ENCODE peak calls at places on chromosome 18, in eight cellular contexts. S is thoracic aorta, D is H1, X is suprapubic skin, B is stomach, I is fibroblast of the aortic adventitia, E is GM12864, M is glutamatergic neuron. T is an unnamed sample.

GRCh38 chr18:14928396-14928795 is 180.4 kb downstream of the ANKRD30B start:
- DNase-seq in B (no peak), D (no peak), I (no peak), S (no peak), X (no peak), E (no peak), M (no peak), T (no peak)

GRCh38 chr18:26082475-26082874 is 7.9 kb downstream of the SS18 start:
- DNase-seq in D (no peak), M (no peak), X (no peak), I (no peak), S (no peak), E (no peak), B (no peak), T (no peak)

GRCh38 chr18:21740724-21741510 is at the start of gene MIB1:
- DNase-seq in X (peak; percentile 98), S (peak; percentile 92), B (peak; percentile 99), I (peak; percentile 96), M (peak; percentile 100), D (no peak), E (no peak), T (peak; percentile 73)

GRCh38 chr18:12637393-12637792 is 20.5 kb downstream of the SPIRE1 start:
- DNase-seq in S (no peak), B (no peak), X (no peak), I (no peak), E (no peak), D (no peak), M (no peak), T (no peak)

GRCh38 chr18:42412896-42413295 is 457.9 kb downstream of the PIK3C3 start:
- DNase-seq in D (no peak), I (peak; percentile 51), B (no peak), X (no peak), E (no peak), M (no peak), S (no peak), T (no peak)

GRCh38 chr18:12403601-12404506 is 3.9 kb upstream of the PRELID3A start:
- DNase-seq in E (no peak), S (no peak), D (no peak), X (no peak), M (no peak), B (no peak), I (peak; percentile 92), T (peak; percentile 7)

GRCh38 chr18:23053756-23054457 is 81.4 kb upstream of the CABLES1 start:
- DNase-seq in I (peak; percentile 66), M (peak; percentile 31), X (no peak), D (peak; percentile 39), B (peak; percentile 27), E (no peak), S (no peak), T (no peak)

GRCh38 chr18:59570101-59570875 is 126.9 kb downstream of the CCBE1 start:
- DNase-seq in I (no peak), M (peak; percentile 72), E (no peak), S (no peak), X (no peak), B (no peak), D (no peak), T (no peak)

GRCh38 chr18:57466307-57466706 is 31.1 kb downstream of the ONECUT2 start:
- DNase-seq in I (peak; percentile 17), E (no peak), B (peak; percentile 31), D (no peak), S (no peak), X (no peak), M (no peak), T (no peak)

GRCh38 chr18:23573948-23574431 is 12.3 kb downstream of the NPC1 start:
- DNase-seq in B (no peak), I (peak; percentile 80), E (no peak), D (peak; percentile 27), X (no peak), S (no peak), M (no peak), T (no peak)

GRCh38 chr18:55794288-55795052 is 206.5 kb upstream of the TCF4 start:
- DNase-seq in D (no peak), S (no peak), X (no peak), M (no peak), B (no peak), I (peak; percentile 80), E (no peak), T (no peak)

GRCh38 chr18:60684843-60685513 is 312.4 kb upstream of the MC4R start:
- DNase-seq in S (no peak), M (no peak), I (peak; percentile 58), B (no peak), E (no peak), D (no peak), X (no peak), T (no peak)

GRCh38 chr18:59272971-59273935 is at the start of gene RAX:
- DNase-seq in M (peak; percentile 76), S (no peak), I (no peak), D (no peak), E (no peak), X (no peak), B (no peak), T (peak; percentile 81)

GRCh38 chr18:33440011-33440383 is 524 bp downstream of the CCDC178 start:
- DNase-seq in M (peak; percentile 72), S (no peak), I (peak; percentile 52), X (no peak), E (no peak), B (peak; percentile 54), D (peak; percentile 36), T (peak; percentile 57)
- TF ChIP-seq CTCF in M (no peak), S (peak; percentile 58), I (peak; percentile 56), X (peak; percentile 22), E (peak; percentile 6), B (peak; percentile 52), D (peak; percentile 40), T (peak; percentile 45)

GRCh38 chr18:80010551-80010906 is 22.2 kb upstream of the TXNL4A start:
- DNase-seq in D (no peak), X (no peak), S (no peak), I (no peak), M (no peak), E (no peak), B (no peak), T (no peak)

GRCh38 chr18:80004600-80005342 is 16.4 kb upstream of the TXNL4A start:
- DNase-seq in M (no peak), I (no peak), S (no peak), D (no peak), X (no peak), E (no peak), B (no peak), T (no peak)

GRCh38 chr18:80006726-80007125 is 18.4 kb upstream of the TXNL4A start:
- DNase-seq in M (no peak), B (no peak), E (no peak), D (no peak), I (no peak), S (no peak), X (no peak), T (no peak)

GRCh38 chr18:80012714-80013113 is 21.5 kb upstream of the RBFA start:
- DNase-seq in E (no peak), X (no peak), S (no peak), B (no peak), M (no peak), D (no peak), I (no peak), T (no peak)

GRCh38 chr18:80009661-80010550 is 21.5 kb upstream of the TXNL4A start:
- DNase-seq in I (peak; percentile 98), E (no peak), B (peak; percentile 28), M (no peak), D (no peak), X (no peak), S (peak; percentile 77), T (no peak)
- TF ChIP-seq CTCF in I (no peak), E (no peak), B (no peak), M (no peak), D (no peak), X (no peak), S (no peak), T (no peak)

GRCh38 chr18:11308499-11308898 is 159.1 kb upstream of the PIEZO2 start:
- DNase-seq in D (no peak), M (no peak), I (peak; percentile 57), X (no peak), S (no peak), B (no peak), E (no peak), T (no peak)

GRCh38 chr18:11307716-11308115 is 158.3 kb upstream of the PIEZO2 start:
- DNase-seq in B (no peak), E (no peak), X (no peak), S (no peak), I (no peak), D (no peak), M (no peak), T (no peak)

GRCh38 chr18:11310476-11311086 is 161.2 kb upstream of the PIEZO2 start:
- DNase-seq in X (no peak), B (no peak), D (no peak), M (peak; percentile 82), E (no peak), S (no peak), I (peak; percentile 58), T (peak; percentile 44)

GRCh38 chr18:11305507-11305906 is 156.1 kb upstream of the PIEZO2 start:
- DNase-seq in E (no peak), M (no peak), X (no peak), B (no peak), I (no peak), S (no peak), D (no peak), T (no peak)

GRCh38 chr18:11309172-11309571 is 159.8 kb upstream of the PIEZO2 start:
- DNase-seq in M (no peak), D (no peak), X (no peak), E (peak; percentile 12), S (no peak), I (peak; percentile 27), B (no peak), T (no peak)
- TF ChIP-seq CTCF in M (no peak), D (peak; percentile 40), X (no peak), E (peak; percentile 44), S (no peak), I (peak; percentile 18), B (no peak), T (peak; percentile 39)

GRCh38 chr18:39966275-39966674 is 1988.8 kb upstream of the PIK3C3 start:
- DNase-seq in B (no peak), X (no peak), M (no peak), I (no peak), S (no peak), D (peak; percentile 21), E (no peak), T (no peak)
- TF ChIP-seq CTCF in B (no peak), X (no peak), M (peak; percentile 64), I (no peak), S (no peak), D (peak; percentile 67), E (no peak), T (no peak)

DNA sequence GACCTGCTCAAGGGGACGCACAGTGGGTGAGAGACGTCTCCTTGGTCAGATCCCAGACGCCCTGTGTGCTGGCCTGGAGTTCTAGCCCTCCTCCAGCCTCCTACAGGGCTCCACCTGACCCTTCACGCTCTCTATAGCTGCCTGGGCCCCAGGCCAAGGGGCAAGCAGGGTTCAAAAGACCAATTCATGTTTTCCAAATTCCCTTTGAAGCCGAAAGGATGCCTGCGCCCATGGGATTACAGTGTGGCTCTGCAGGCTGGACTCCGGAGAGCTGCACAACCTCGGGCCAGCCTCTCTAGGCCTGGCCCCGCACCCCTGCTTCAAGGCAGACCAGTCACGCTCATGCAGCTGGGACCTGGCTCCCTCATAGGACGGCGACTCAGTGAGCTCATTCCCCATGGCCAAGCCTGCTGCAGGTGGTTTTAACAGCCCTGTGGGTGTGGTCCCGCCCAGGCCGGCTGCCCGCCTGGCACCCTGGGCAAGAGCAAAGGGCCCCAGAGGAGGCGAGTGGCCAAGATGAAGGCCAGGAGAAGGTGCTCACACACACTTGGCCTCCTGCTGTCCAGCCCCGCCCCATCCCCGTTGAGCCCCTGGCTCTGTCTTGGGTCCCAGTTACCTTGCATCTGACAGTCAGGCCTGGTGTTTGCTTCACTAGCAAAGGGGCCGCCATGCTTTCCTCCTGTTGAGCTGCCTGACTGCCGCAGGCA is 57.1 kb downstream of the SMAD7 start:
- DNase-seq in D (no peak), X (peak; percentile 59), S (no peak), I (no peak), B (peak; percentile 53), E (no peak), M (no peak), T (no peak)
- TF ChIP-seq CTCF in D (no peak), X (no peak), S (no peak), I (no peak), B (no peak), E (no peak), M (no peak), T (no peak)

T was measured in GM13977.